ENCODE peak calls at places on chromosomes 6 and 20, in eight cellular contexts. C is iPS-NIHi11, I is mesendoderm, F is substantia nigra, B is B cell, V is germinal center, U is H7, M is SW 1271. X is an unnamed sample.

GRCh38 chr20:19806806-19807691 is 49.0 kb downstream of the RIN2 start:
- DNase-seq in U (no peak), M (no peak), B (no peak), F (no peak), C (no peak), I (no peak), V (no peak), X (no peak)

GRCh38 chr6:103236923-103237322 is 1622.8 kb downstream of the HACE1 start:
- DNase-seq in B (no peak), U (no peak), F (no peak), I (peak), V (no peak), C (peak), M (no peak), X (no peak)

GRCh38 chr6:144012534-144012933 is 4.5 kb upstream of the PLAGL1 start:
- DNase-seq in U (no peak), C (no peak), I (no peak), V (no peak), M (no peak), B (no peak), F (no peak), X (no peak)

GRCh38 chr6:152648090-152648489 is 10.9 kb upstream of the SYNE1 start:
- DNase-seq in F (no peak), I (no peak), B (no peak), U (no peak), M (no peak), C (no peak), V (no peak), X (no peak)

GRCh38 chr20:57586943-57587277 is 26.0 kb downstream of the PCK1 start:
- DNase-seq in F (no peak), C (no peak), V (no peak), I (no peak), U (no peak), M (no peak), B (no peak), X (no peak)

GRCh38 chr6:35298625-35299140 is 1.1 kb downstream of the DEF6 start:
- DNase-seq in V (peak), C (no peak), I (no peak), F (no peak), M (no peak), B (no peak), U (no peak), X (no peak)

GRCh38 chr20:2756056-2756611 is 44.3 kb downstream of the CPXM1 start:
- DNase-seq in C (peak), V (no peak), F (no peak), B (no peak), I (peak), U (peak), M (peak), X (no peak)

GRCh38 chr20:15740046-15740775 is 833.0 kb downstream of the KIF16B start:
- DNase-seq in B (no peak), C (no peak), F (no peak), V (no peak), U (no peak), I (peak), M (no peak), X (no peak)

GRCh38 chr6:155275808-155276480 is 12.1 kb downstream of the CLDN20 start:
- DNase-seq in B (no peak), V (no peak), U (no peak), C (no peak), M (no peak), F (no peak), I (no peak), X (no peak)

GRCh38 chr6:155132617-155133016 is 131.2 kb upstream of the CLDN20 start:
- DNase-seq in B (no peak), C (no peak), M (no peak), F (no peak), U (no peak), V (no peak), I (no peak), X (no peak)

GRCh38 chr6:161168281-161168891 is 105.5 kb downstream of the AGPAT4 start:
- DNase-seq in I (peak), M (peak), U (no peak), V (no peak), C (peak), F (no peak), B (no peak), X (peak)

GRCh38 chr6:44342052-44342451 is 398 bp upstream of the SPATS1 start:
- DNase-seq in M (no peak), I (no peak), C (no peak), B (no peak), U (no peak), F (no peak), V (no peak), X (peak)

GRCh38 chr6:41028618-41029486 is 10.2 kb downstream of the UNC5CL start:
- DNase-seq in U (no peak), B (no peak), V (no peak), M (no peak), C (no peak), F (no peak), I (peak), X (no peak)

GRCh38 chr6:87481936-87482335 is 9.2 kb downstream of the SLC35A1 start:
- DNase-seq in I (no peak), F (no peak), B (no peak), U (no peak), V (no peak), M (no peak), C (no peak), X (no peak)

GRCh38 chr6:111423960-111424846 is 58.8 kb downstream of the REV3L start:
- DNase-seq in I (no peak), F (no peak), B (no peak), U (peak), V (no peak), M (no peak), C (no peak), X (peak)

GRCh38 chr6:9401936-9402335 is 966.6 kb upstream of the SLC35B3 start:
- DNase-seq in V (no peak), C (no peak), M (no peak), B (no peak), F (no peak), U (no peak), I (no peak), X (no peak)

GRCh38 chr6:163892814-163893561 is 478.5 kb downstream of the QKI start:
- DNase-seq in M (no peak), I (no peak), U (no peak), B (no peak), C (no peak), V (no peak), F (no peak), X (no peak)

GRCh38 chr20:24992420-24993205 is at the start of gene APMAP:
- DNase-seq in I (peak), U (peak), F (peak), B (peak), M (peak), V (peak), C (peak), X (peak)

GRCh38 chr20:6530254-6530653 is 237.2 kb upstream of the BMP2 start:
- DNase-seq in I (no peak), F (no peak), M (no peak), B (no peak), C (no peak), U (no peak), V (no peak), X (no peak)

GRCh38 chr6:19827247-19827646 is 9.9 kb upstream of the ID4 start:
- DNase-seq in C (no peak), M (no peak), F (no peak), I (no peak), V (no peak), U (no peak), B (no peak), X (no peak)

GRCh38 chr6:157438611-157439109 is 57.7 kb downstream of the ZDHHC14 start:
- DNase-seq in U (no peak), I (no peak), M (no peak), B (no peak), F (no peak), V (no peak), C (no peak), X (no peak)

GRCh38 chr6:161308075-161308655 is 34.3 kb upstream of the AGPAT4 start:
- DNase-seq in I (no peak), V (no peak), C (peak), B (no peak), U (no peak), F (no peak), M (no peak), X (no peak)

GRCh38 chr6:5188646-5189045 is 72.1 kb downstream of the LYRM4 start:
- DNase-seq in C (no peak), V (no peak), M (no peak), F (no peak), I (no peak), U (no peak), B (no peak), X (no peak)

GRCh38 chr6:28506807-28507475 is 8.7 kb downstream of the GPX6 start:
- DNase-seq in B (no peak), M (no peak), C (no peak), F (no peak), V (no peak), U (peak), I (no peak), X (no peak)

GRCh38 chr20:32494498-32495216 is 90.5 kb downstream of the NOL4L start:
- DNase-seq in C (no peak), M (no peak), U (peak), I (no peak), F (no peak), B (no peak), V (no peak), X (no peak)

GRCh38 chr6:104705095-104705707 is 154.5 kb downstream of the HACE1 start:
- DNase-seq in F (no peak), M (peak), I (peak), U (no peak), V (no peak), C (no peak), B (no peak), X (no peak)

GRCh38 chr20:1323256-1323655 is 5.7 kb downstream of the SDCBP2 start:
- DNase-seq in V (no peak), M (no peak), F (no peak), B (no peak), U (no peak), C (no peak), I (no peak), X (no peak)

GRCh38 chr6:108117427-108118358 is 43.2 kb upstream of the OSTM1 start:
- DNase-seq in C (peak), B (peak), U (peak), F (no peak), I (peak), V (peak), M (peak), X (no peak)

GRCh38 chr20:63775096-63775978 is 35.8 kb downstream of the SLC2A4RG start:
- DNase-seq in M (no peak), V (peak), I (peak), B (peak), C (peak), U (peak), F (no peak), X (peak)

GRCh38 chr6:41058783-41059181 is 5.8 kb downstream of the APOBEC2 start:
- DNase-seq in V (no peak), M (no peak), B (no peak), I (no peak), C (no peak), U (no peak), F (no peak), X (no peak)

X was measured in head of caudate nucleus.